ENCODE peak calls at places on chromosomes 6 and 20, in four cellular contexts. D is K562, U is SK-N-SH, N is H1. Y is an unnamed sample.

GRCh38 chr6:53269827-53270226 is 78.9 kb downstream of the ELOVL5 start:
- DNase-seq in N (no peak), U (peak; percentile 21), D (no peak), Y (no peak)

GRCh38 chr6:28330033-28330432 is 5.9 kb downstream of the ZSCAN31 start:
- DNase-seq in N (no peak), U (no peak), D (peak; percentile 27), Y (no peak)

GRCh38 chr6:169791721-169792131 is 40.3 kb downstream of the ERMARD start:
- DNase-seq in U (no peak), D (no peak), N (peak; percentile 20), Y (no peak)

GRCh38 chr6:2626381-2626780 is 124.3 kb downstream of the MYLK4 start:
- DNase-seq in D (no peak), U (no peak), N (no peak), Y (no peak)

GRCh38 chr6:4059115-4059777 is 19.7 kb downstream of the FAM217A start:
- DNase-seq in N (no peak), U (no peak), D (peak; percentile 65), Y (no peak)

GRCh38 chr20:7893019-7893730 is 47.1 kb downstream of the HAO1 start:
- DNase-seq in U (no peak), D (no peak), N (no peak), Y (no peak)

GRCh38 chr6:41914343-41914742 is 6.6 kb downstream of the MED20 start:
- DNase-seq in U (no peak), N (no peak), D (no peak), Y (no peak)

GRCh38 chr6:136983692-136984091 is 61.1 kb downstream of the IL20RA start:
- DNase-seq in D (no peak), U (no peak), N (no peak), Y (no peak)

GRCh38 chr6:116556065-116556464 is 2.5 kb downstream of the CALHM4 start:
- DNase-seq in D (no peak), U (no peak), N (no peak), Y (no peak)

GRCh38 chr20:1994627-1995026 is 769 bp upstream of the PDYN start:
- DNase-seq in U (no peak), N (peak; percentile 26), D (no peak), Y (no peak)

GRCh38 chr20:8414611-8415274 is 282.7 kb downstream of the PLCB1 start:
- DNase-seq in U (no peak), D (no peak), N (no peak), Y (no peak)

GRCh38 chr20:15708984-15709598 is 864.2 kb downstream of the KIF16B start:
- DNase-seq in N (peak; percentile 97), D (peak; percentile 39), U (peak; percentile 39), Y (peak; percentile 6)

GRCh38 chr20:58571341-58571941 is 56.2 kb upstream of the APCDD1L start:
- DNase-seq in D (no peak), N (no peak), U (no peak), Y (no peak)

GRCh38 chr6:70312165-70312564 is 9.3 kb upstream of the COL9A1 start:
- DNase-seq in U (no peak), N (no peak), D (peak; percentile 50), Y (no peak)

GRCh38 chr6:75077694-75078093 is 128.2 kb downstream of the COL12A1 start:
- DNase-seq in D (no peak), N (no peak), U (no peak), Y (no peak)

GRCh38 chr6:3124667-3125066 is 6.2 kb downstream of the BPHL start:
- DNase-seq in N (no peak), D (no peak), U (no peak), Y (no peak)

GRCh38 chr6:30378290-30378937 is 33.5 kb downstream of the RPP21 start:
- DNase-seq in N (no peak), D (peak; percentile 55), U (no peak), Y (no peak)

GRCh38 chr6:154841109-154841508 is 107.9 kb downstream of the SCAF8 start:
- DNase-seq in N (no peak), U (no peak), D (no peak), Y (no peak)

GRCh38 chr6:45949256-45949655 is 66.4 kb downstream of the CLIC5 start:
- DNase-seq in D (no peak), N (no peak), U (no peak), Y (no peak)

GRCh38 chr6:19180348-19181073 is 656.7 kb upstream of the ID4 start:
- DNase-seq in D (no peak), U (no peak), N (no peak), Y (no peak)

GRCh38 chr20:58842276-58842675 is 8.4 kb downstream of the GNAS-AS1 start:
- DNase-seq in D (no peak), N (no peak), U (no peak), Y (no peak)

GRCh38 chr6:149015224-149015876 is 268.5 kb downstream of the UST start:
- DNase-seq in N (no peak), U (no peak), D (no peak), Y (no peak)

GRCh38 chr20:35434085-35435005 is 3.7 kb downstream of the GDF5 start:
- DNase-seq in U (no peak), D (no peak), N (no peak), Y (no peak)

GRCh38 chr6:143270026-143270425 is 180.5 kb downstream of the ADAT2 start:
- DNase-seq in D (no peak), U (no peak), N (no peak), Y (no peak)
- TF ChIP-seq GABPA in D (no peak), U (no peak), N (no peak), Y (no peak)

GRCh38 chr6:95227301-95227700 is 350.0 kb upstream of the MANEA start:
- DNase-seq in U (peak; percentile 5), N (no peak), D (no peak), Y (no peak)
- TF ChIP-seq GABPA in U (no peak), N (no peak), D (no peak), Y (no peak)

GRCh38 chr6:165010556-165011535 is 298.6 kb downstream of the C6orf118 start:
- DNase-seq in U (no peak), N (no peak), D (no peak), Y (no peak)

GRCh38 chr6:165019681-165020080 is 289.7 kb downstream of the C6orf118 start:
- DNase-seq in N (no peak), D (no peak), U (no peak), Y (no peak)

GRCh38 chr6:165008971-165009370 is 300.4 kb downstream of the C6orf118 start:
- DNase-seq in U (no peak), N (no peak), D (no peak), Y (no peak)

DNA sequence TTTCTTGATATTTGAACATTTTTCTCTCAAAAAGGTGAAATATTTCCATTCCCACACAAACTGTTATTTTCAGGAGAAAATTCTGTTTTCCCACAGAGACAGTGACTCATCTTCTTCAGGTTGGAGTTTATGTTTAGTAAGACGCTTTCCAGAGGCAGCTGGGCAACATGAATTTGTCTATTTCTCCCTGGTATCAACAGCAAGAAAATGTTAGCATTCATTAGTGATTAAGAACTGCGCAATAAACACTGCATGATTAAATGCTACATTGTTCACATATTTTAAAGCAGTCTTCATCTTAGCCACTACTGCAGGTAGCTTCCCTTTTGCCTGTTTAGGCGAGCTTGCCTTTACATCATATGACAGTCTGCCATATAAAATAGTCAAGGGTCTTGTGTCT is 295.7 kb downstream of the C6orf118 start:
- DNase-seq in U (no peak), D (no peak), N (no peak), Y (no peak)
- TF ChIP-seq GABPA in U (no peak), D (no peak), N (no peak), Y (no peak)

GRCh38 chr20:3804781-3805180 is 8.7 kb downstream of the CDC25B start:
- DNase-seq in N (no peak), U (no peak), D (no peak), Y (no peak)

GRCh38 chr20:3805594-3806264 is 9.6 kb downstream of the CDC25B start:
- DNase-seq in N (no peak), D (peak; percentile 62), U (no peak), Y (no peak)

GRCh38 chr20:3803289-3803688 is 7.2 kb downstream of the CDC25B start:
- DNase-seq in U (no peak), N (no peak), D (no peak), Y (no peak)

GRCh38 chr20:3803854-3804253 is 7.7 kb downstream of the CDC25B start:
- DNase-seq in N (no peak), U (no peak), D (no peak), Y (no peak)

GRCh38 chr20:3804254-3804751 is 8.2 kb downstream of the CDC25B start:
- DNase-seq in U (no peak), D (no peak), N (no peak), Y (no peak)
- TF ChIP-seq GABPA in U (no peak), D (no peak), N (no peak), Y (no peak)

GRCh38 chr6:90044182-90044832 is 150.0 kb downstream of the GJA10 start:
- DNase-seq in N (no peak), D (peak; percentile 30), U (no peak), Y (no peak)
- TF ChIP-seq GABPA in N (no peak), D (no peak), U (no peak), Y (no peak)

GRCh38 chr6:99709062-99709461 is 102.4 kb downstream of the PRDM13 start:
- DNase-seq in U (no peak), D (no peak), N (no peak), Y (no peak)

GRCh38 chr6:99711925-99712324 is 105.3 kb downstream of the PRDM13 start:
- DNase-seq in D (no peak), U (no peak), N (no peak), Y (no peak)

GRCh38 chr6:99711302-99711701 is 104.7 kb downstream of the PRDM13 start:
- DNase-seq in D (no peak), N (no peak), U (no peak), Y (no peak)

GRCh38 chr6:99712560-99712959 is 105.9 kb downstream of the PRDM13 start:
- DNase-seq in U (no peak), N (no peak), D (no peak), Y (no peak)
- TF ChIP-seq GABPA in U (no peak), N (no peak), D (no peak), Y (no peak)